ENCODE peak calls at places on chromosomes 2 and 18, in six cellular contexts. One of them, this sample, is unnamed.

GRCh38 chr2:69054431-69054830 is 41.5 kb downstream of the ANTXR1 start:
- DNase-seq in ovary: no peak
- DNase-seq in EL: no peak
- DNase-seq in brain pericyte: no peak
- DNase-seq in SJSA1: no peak
- DNase-seq in endodermal cell: no peak
- DNase-seq in this sample: no peak

GRCh38 chr2:190215620-190216019 is 104.0 kb downstream of the HIBCH start:
- DNase-seq in endodermal cell: no peak
- DNase-seq in brain pericyte: no peak
- DNase-seq in EL: no peak
- DNase-seq in SJSA1: no peak
- DNase-seq in ovary: no peak
- DNase-seq in this sample: no peak

GRCh38 chr18:4455113-4455811 is at the start of gene DLGAP1:
- DNase-seq in EL: no peak
- DNase-seq in endodermal cell: peak
- DNase-seq in SJSA1: peak
- DNase-seq in ovary: peak
- DNase-seq in brain pericyte: no peak
- DNase-seq in this sample: no peak

GRCh38 chr18:52945552-52945951 is 605.6 kb downstream of the DCC start:
- DNase-seq in EL: no peak
- DNase-seq in brain pericyte: no peak
- DNase-seq in SJSA1: no peak
- DNase-seq in endodermal cell: no peak
- DNase-seq in ovary: no peak
- DNase-seq in this sample: no peak

GRCh38 chr2:40028792-40029488 is 249.9 kb upstream of the THUMPD2 start:
- DNase-seq in SJSA1: no peak
- DNase-seq in endodermal cell: no peak
- DNase-seq in ovary: no peak
- DNase-seq in EL: no peak
- DNase-seq in brain pericyte: no peak
- DNase-seq in this sample: no peak

GRCh38 chr2:11123856-11124759 is 31.2 kb upstream of the SLC66A3 start:
- DNase-seq in endodermal cell: peak
- DNase-seq in ovary: no peak
- DNase-seq in EL: peak
- DNase-seq in brain pericyte: no peak
- DNase-seq in SJSA1: peak
- DNase-seq in this sample: no peak

GRCh38 chr2:78739282-78739681 is 286.2 kb upstream of the REG3G start:
- DNase-seq in SJSA1: no peak
- DNase-seq in brain pericyte: no peak
- DNase-seq in EL: no peak
- DNase-seq in ovary: no peak
- DNase-seq in endodermal cell: no peak
- DNase-seq in this sample: no peak

GRCh38 chr18:69840445-69840844 is 107.2 kb downstream of the CD226 start:
- DNase-seq in brain pericyte: no peak
- DNase-seq in EL: no peak
- DNase-seq in ovary: no peak
- DNase-seq in SJSA1: no peak
- DNase-seq in endodermal cell: no peak
- DNase-seq in this sample: no peak

GRCh38 chr2:207777124-207777523 is 7.4 kb upstream of the FZD5 start:
- DNase-seq in ovary: no peak
- DNase-seq in SJSA1: no peak
- DNase-seq in EL: no peak
- DNase-seq in brain pericyte: no peak
- DNase-seq in endodermal cell: peak
- DNase-seq in this sample: no peak

GRCh38 chr2:230938516-230939065 is 13.5 kb upstream of the GPR55 start:
- DNase-seq in EL: no peak
- DNase-seq in ovary: no peak
- DNase-seq in SJSA1: no peak
- DNase-seq in endodermal cell: peak
- DNase-seq in brain pericyte: no peak
- DNase-seq in this sample: no peak

GRCh38 chr2:119862127-119862889 is 102.6 kb downstream of the PTPN4 start:
- DNase-seq in brain pericyte: no peak
- DNase-seq in EL: no peak
- DNase-seq in SJSA1: no peak
- DNase-seq in endodermal cell: no peak
- DNase-seq in ovary: no peak
- DNase-seq in this sample: no peak

GRCh38 chr2:238459081-238459629 is 32.4 kb downstream of the ASB1 start:
- DNase-seq in EL: no peak
- DNase-seq in SJSA1: no peak
- DNase-seq in endodermal cell: no peak
- DNase-seq in brain pericyte: no peak
- DNase-seq in ovary: no peak
- DNase-seq in this sample: no peak

GRCh38 chr18:76491436-76491800 is 3.6 kb downstream of the ZNF516 start:
- DNase-seq in SJSA1: no peak
- DNase-seq in brain pericyte: no peak
- DNase-seq in EL: peak
- DNase-seq in endodermal cell: peak
- DNase-seq in ovary: peak
- DNase-seq in this sample: no peak

GRCh38 chr2:206642075-206643025 is at the start of gene FAM237A:
- DNase-seq in endodermal cell: peak
- DNase-seq in brain pericyte: peak
- DNase-seq in EL: peak
- DNase-seq in SJSA1: peak
- DNase-seq in ovary: peak
- DNase-seq in this sample: peak

GRCh38 chr2:191804711-191805230 is 42.1 kb downstream of the CAVIN2 start:
- DNase-seq in ovary: no peak
- DNase-seq in brain pericyte: no peak
- DNase-seq in SJSA1: no peak
- DNase-seq in EL: no peak
- DNase-seq in endodermal cell: no peak
- DNase-seq in this sample: no peak

GRCh38 chr18:45171575-45172225 is 443.6 kb upstream of the SLC14A2 start:
- DNase-seq in endodermal cell: no peak
- DNase-seq in brain pericyte: no peak
- DNase-seq in ovary: no peak
- DNase-seq in EL: peak
- DNase-seq in SJSA1: no peak
- DNase-seq in this sample: no peak

GRCh38 chr2:150482111-150482510 is 5.4 kb downstream of the RND3 start:
- DNase-seq in endodermal cell: no peak
- DNase-seq in EL: no peak
- DNase-seq in SJSA1: peak
- DNase-seq in ovary: no peak
- DNase-seq in brain pericyte: no peak
- DNase-seq in this sample: no peak

GRCh38 chr2:62944362-62944761 is 106.3 kb upstream of the OTX1 start:
- DNase-seq in EL: no peak
- DNase-seq in ovary: no peak
- DNase-seq in SJSA1: no peak
- DNase-seq in brain pericyte: no peak
- DNase-seq in endodermal cell: no peak
- DNase-seq in this sample: no peak

GRCh38 chr2:222902660-222903059 is 41.8 kb downstream of the ACSL3 start:
- DNase-seq in ovary: no peak
- DNase-seq in brain pericyte: no peak
- DNase-seq in EL: no peak
- DNase-seq in SJSA1: no peak
- DNase-seq in endodermal cell: no peak
- DNase-seq in this sample: no peak

GRCh38 chr18:46649071-46649862 is 7.8 kb downstream of the LOXHD1 start:
- DNase-seq in brain pericyte: no peak
- DNase-seq in endodermal cell: no peak
- DNase-seq in EL: no peak
- DNase-seq in SJSA1: no peak
- DNase-seq in ovary: no peak
- DNase-seq in this sample: no peak

GRCh38 chr2:51855683-51856082 is 823.8 kb upstream of the NRXN1 start:
- DNase-seq in brain pericyte: no peak
- DNase-seq in ovary: no peak
- DNase-seq in EL: no peak
- DNase-seq in SJSA1: no peak
- DNase-seq in endodermal cell: no peak
- DNase-seq in this sample: no peak

GRCh38 chr2:105239924-105240323 is 1.6 kb upstream of the GPR45 start:
- DNase-seq in SJSA1: peak
- DNase-seq in EL: peak
- DNase-seq in endodermal cell: no peak
- DNase-seq in ovary: no peak
- DNase-seq in brain pericyte: no peak
- DNase-seq in this sample: peak

GRCh38 chr2:219525533-219526232 is 11.4 kb downstream of the ASIC4 start:
- DNase-seq in EL: no peak
- DNase-seq in SJSA1: no peak
- DNase-seq in brain pericyte: no peak
- DNase-seq in ovary: no peak
- DNase-seq in endodermal cell: peak
- DNase-seq in this sample: no peak

GRCh38 chr18:68839701-68840100 is 41.8 kb downstream of the CCDC102B start:
- DNase-seq in endodermal cell: no peak
- DNase-seq in SJSA1: no peak
- DNase-seq in brain pericyte: no peak
- DNase-seq in ovary: no peak
- DNase-seq in EL: peak
- DNase-seq in this sample: no peak

GRCh38 chr2:227703280-227703732 is 14.5 kb downstream of the SLC19A3 start:
- DNase-seq in brain pericyte: no peak
- DNase-seq in SJSA1: no peak
- DNase-seq in endodermal cell: no peak
- DNase-seq in EL: peak
- DNase-seq in ovary: no peak
- DNase-seq in this sample: no peak

GRCh38 chr2:38317725-38318124 is 59.3 kb downstream of the ATL2 start:
- DNase-seq in ovary: no peak
- DNase-seq in EL: no peak
- DNase-seq in endodermal cell: no peak
- DNase-seq in SJSA1: no peak
- DNase-seq in brain pericyte: no peak
- DNase-seq in this sample: no peak

GRCh38 chr2:108594982-108595464 is 60.8 kb downstream of the LIMS1 start:
- DNase-seq in EL: peak
- DNase-seq in SJSA1: peak
- DNase-seq in ovary: no peak
- DNase-seq in brain pericyte: no peak
- DNase-seq in endodermal cell: peak
- DNase-seq in this sample: no peak

This sample was measured in smooth muscle cell of the brain vasculature.